ENCODE peak calls at places on chromosomes 13 and 19, in eight cellular contexts. One of them, this sample, is unnamed.

GRCh38 chr19:45792482-45793177 is at the start of gene DMWD:
- DNase-seq in right lobe of liver: peak
- DNase-seq in NCI-H510A: peak
- DNase-seq in adipocyte: peak
- DNase-seq in stimulated activated naive CD4-positive, alpha-beta T cell: peak
- DNase-seq in NCI-H2081 treated with DMSO at 0.1 percent for 48 hours: peak
- DNase-seq in stimulated activated CD8-positive, alpha-beta memory T cell treated with anti-CD3 and anti-CD28 coated beads, Interleukin-12 subunit alpha, Interleukin-12 subunit beta, amount 100 ng/mL, for 4 hours: peak
- DNase-seq in stimulated activated CD4-positive, alpha-beta T cell treated with anti-CD3 and anti-CD28 coated beads, Interleukin-2, amount 100 ng/mL, for 48 hours: peak
- DNase-seq in this sample: peak

GRCh38 chr19:38351865-38352395 is 16.3 kb downstream of the CATSPERG start:
- DNase-seq in NCI-H2081 treated with DMSO at 0.1 percent for 48 hours: no peak
- DNase-seq in NCI-H510A: no peak
- DNase-seq in adipocyte: no peak
- DNase-seq in right lobe of liver: no peak
- DNase-seq in stimulated activated CD8-positive, alpha-beta memory T cell treated with anti-CD3 and anti-CD28 coated beads, Interleukin-12 subunit alpha, Interleukin-12 subunit beta, amount 100 ng/mL, for 4 hours: no peak
- DNase-seq in stimulated activated naive CD4-positive, alpha-beta T cell: no peak
- DNase-seq in stimulated activated CD4-positive, alpha-beta T cell treated with anti-CD3 and anti-CD28 coated beads, Interleukin-2, amount 100 ng/mL, for 48 hours: no peak
- DNase-seq in this sample: no peak

GRCh38 chr19:2315121-2315817 is 7.3 kb upstream of the LINGO3 start:
- DNase-seq in adipocyte: no peak
- DNase-seq in stimulated activated CD8-positive, alpha-beta memory T cell treated with anti-CD3 and anti-CD28 coated beads, Interleukin-12 subunit alpha, Interleukin-12 subunit beta, amount 100 ng/mL, for 4 hours: no peak
- DNase-seq in stimulated activated naive CD4-positive, alpha-beta T cell: no peak
- DNase-seq in NCI-H510A: no peak
- DNase-seq in right lobe of liver: no peak
- DNase-seq in NCI-H2081 treated with DMSO at 0.1 percent for 48 hours: no peak
- DNase-seq in stimulated activated CD4-positive, alpha-beta T cell treated with anti-CD3 and anti-CD28 coated beads, Interleukin-2, amount 100 ng/mL, for 48 hours: no peak
- DNase-seq in this sample: no peak

GRCh38 chr19:45440873-45441654 is 17.3 kb upstream of the ERCC1 start:
- DNase-seq in right lobe of liver: no peak
- DNase-seq in stimulated activated CD8-positive, alpha-beta memory T cell treated with anti-CD3 and anti-CD28 coated beads, Interleukin-12 subunit alpha, Interleukin-12 subunit beta, amount 100 ng/mL, for 4 hours: no peak
- DNase-seq in NCI-H2081 treated with DMSO at 0.1 percent for 48 hours: no peak
- DNase-seq in adipocyte: peak
- DNase-seq in stimulated activated naive CD4-positive, alpha-beta T cell: no peak
- DNase-seq in stimulated activated CD4-positive, alpha-beta T cell treated with anti-CD3 and anti-CD28 coated beads, Interleukin-2, amount 100 ng/mL, for 48 hours: no peak
- DNase-seq in NCI-H510A: no peak
- DNase-seq in this sample: no peak

GRCh38 chr13:28623782-28624706 is 34.9 kb upstream of the POMP start:
- DNase-seq in stimulated activated naive CD4-positive, alpha-beta T cell: no peak
- DNase-seq in adipocyte: no peak
- DNase-seq in NCI-H510A: no peak
- DNase-seq in right lobe of liver: no peak
- DNase-seq in stimulated activated CD4-positive, alpha-beta T cell treated with anti-CD3 and anti-CD28 coated beads, Interleukin-2, amount 100 ng/mL, for 48 hours: no peak
- DNase-seq in stimulated activated CD8-positive, alpha-beta memory T cell treated with anti-CD3 and anti-CD28 coated beads, Interleukin-12 subunit alpha, Interleukin-12 subunit beta, amount 100 ng/mL, for 4 hours: no peak
- DNase-seq in NCI-H2081 treated with DMSO at 0.1 percent for 48 hours: no peak
- DNase-seq in this sample: no peak

GRCh38 chr13:21672811-21673591 is 2.1 kb downstream of the FGF9 start:
- DNase-seq in right lobe of liver: no peak
- DNase-seq in NCI-H510A: no peak
- DNase-seq in stimulated activated CD8-positive, alpha-beta memory T cell treated with anti-CD3 and anti-CD28 coated beads, Interleukin-12 subunit alpha, Interleukin-12 subunit beta, amount 100 ng/mL, for 4 hours: no peak
- DNase-seq in stimulated activated naive CD4-positive, alpha-beta T cell: peak
- DNase-seq in adipocyte: peak
- DNase-seq in stimulated activated CD4-positive, alpha-beta T cell treated with anti-CD3 and anti-CD28 coated beads, Interleukin-2, amount 100 ng/mL, for 48 hours: no peak
- DNase-seq in NCI-H2081 treated with DMSO at 0.1 percent for 48 hours: no peak
- DNase-seq in this sample: no peak

GRCh38 chr13:111976474-111977183 is 90.3 kb upstream of the SOX1 start:
- DNase-seq in NCI-H510A: no peak
- DNase-seq in NCI-H2081 treated with DMSO at 0.1 percent for 48 hours: no peak
- DNase-seq in stimulated activated CD4-positive, alpha-beta T cell treated with anti-CD3 and anti-CD28 coated beads, Interleukin-2, amount 100 ng/mL, for 48 hours: no peak
- DNase-seq in adipocyte: no peak
- DNase-seq in stimulated activated CD8-positive, alpha-beta memory T cell treated with anti-CD3 and anti-CD28 coated beads, Interleukin-12 subunit alpha, Interleukin-12 subunit beta, amount 100 ng/mL, for 4 hours: no peak
- DNase-seq in stimulated activated naive CD4-positive, alpha-beta T cell: no peak
- DNase-seq in right lobe of liver: no peak
- DNase-seq in this sample: no peak

GRCh38 chr19:20928371-20928770 is 5.3 kb downstream of the ZNF85 start:
- DNase-seq in adipocyte: peak
- DNase-seq in stimulated activated naive CD4-positive, alpha-beta T cell: no peak
- DNase-seq in NCI-H510A: no peak
- DNase-seq in stimulated activated CD4-positive, alpha-beta T cell treated with anti-CD3 and anti-CD28 coated beads, Interleukin-2, amount 100 ng/mL, for 48 hours: no peak
- DNase-seq in stimulated activated CD8-positive, alpha-beta memory T cell treated with anti-CD3 and anti-CD28 coated beads, Interleukin-12 subunit alpha, Interleukin-12 subunit beta, amount 100 ng/mL, for 4 hours: no peak
- DNase-seq in right lobe of liver: no peak
- DNase-seq in NCI-H2081 treated with DMSO at 0.1 percent for 48 hours: no peak
- DNase-seq in this sample: no peak

GRCh38 chr13:40082644-40083043 is 427.2 kb downstream of the COG6 start:
- DNase-seq in stimulated activated CD8-positive, alpha-beta memory T cell treated with anti-CD3 and anti-CD28 coated beads, Interleukin-12 subunit alpha, Interleukin-12 subunit beta, amount 100 ng/mL, for 4 hours: no peak
- DNase-seq in NCI-H510A: no peak
- DNase-seq in stimulated activated CD4-positive, alpha-beta T cell treated with anti-CD3 and anti-CD28 coated beads, Interleukin-2, amount 100 ng/mL, for 48 hours: no peak
- DNase-seq in right lobe of liver: no peak
- DNase-seq in NCI-H2081 treated with DMSO at 0.1 percent for 48 hours: no peak
- DNase-seq in adipocyte: no peak
- DNase-seq in stimulated activated naive CD4-positive, alpha-beta T cell: no peak
- DNase-seq in this sample: no peak

GRCh38 chr19:47111081-47111589 is 2.4 kb downstream of the ZC3H4 start:
- DNase-seq in NCI-H2081 treated with DMSO at 0.1 percent for 48 hours: no peak
- DNase-seq in NCI-H510A: no peak
- DNase-seq in stimulated activated CD8-positive, alpha-beta memory T cell treated with anti-CD3 and anti-CD28 coated beads, Interleukin-12 subunit alpha, Interleukin-12 subunit beta, amount 100 ng/mL, for 4 hours: peak
- DNase-seq in stimulated activated naive CD4-positive, alpha-beta T cell: peak
- DNase-seq in stimulated activated CD4-positive, alpha-beta T cell treated with anti-CD3 and anti-CD28 coated beads, Interleukin-2, amount 100 ng/mL, for 48 hours: no peak
- DNase-seq in adipocyte: peak
- DNase-seq in right lobe of liver: peak
- DNase-seq in this sample: peak

GRCh38 chr13:51397262-51397933 is 55.4 kb downstream of the INTS6 start:
- DNase-seq in stimulated activated naive CD4-positive, alpha-beta T cell: no peak
- DNase-seq in stimulated activated CD4-positive, alpha-beta T cell treated with anti-CD3 and anti-CD28 coated beads, Interleukin-2, amount 100 ng/mL, for 48 hours: no peak
- DNase-seq in right lobe of liver: no peak
- DNase-seq in NCI-H2081 treated with DMSO at 0.1 percent for 48 hours: no peak
- DNase-seq in NCI-H510A: no peak
- DNase-seq in adipocyte: peak
- DNase-seq in stimulated activated CD8-positive, alpha-beta memory T cell treated with anti-CD3 and anti-CD28 coated beads, Interleukin-12 subunit alpha, Interleukin-12 subunit beta, amount 100 ng/mL, for 4 hours: no peak
- DNase-seq in this sample: no peak

GRCh38 chr13:86006317-86006716 is 207.1 kb upstream of the SLITRK6 start:
- DNase-seq in right lobe of liver: no peak
- DNase-seq in NCI-H2081 treated with DMSO at 0.1 percent for 48 hours: no peak
- DNase-seq in stimulated activated naive CD4-positive, alpha-beta T cell: no peak
- DNase-seq in NCI-H510A: no peak
- DNase-seq in stimulated activated CD4-positive, alpha-beta T cell treated with anti-CD3 and anti-CD28 coated beads, Interleukin-2, amount 100 ng/mL, for 48 hours: no peak
- DNase-seq in adipocyte: no peak
- DNase-seq in stimulated activated CD8-positive, alpha-beta memory T cell treated with anti-CD3 and anti-CD28 coated beads, Interleukin-12 subunit alpha, Interleukin-12 subunit beta, amount 100 ng/mL, for 4 hours: no peak
- DNase-seq in this sample: no peak

GRCh38 chr13:29457299-29457698 is 138.2 kb downstream of the SLC7A1 start:
- DNase-seq in stimulated activated naive CD4-positive, alpha-beta T cell: no peak
- DNase-seq in NCI-H2081 treated with DMSO at 0.1 percent for 48 hours: no peak
- DNase-seq in right lobe of liver: no peak
- DNase-seq in stimulated activated CD4-positive, alpha-beta T cell treated with anti-CD3 and anti-CD28 coated beads, Interleukin-2, amount 100 ng/mL, for 48 hours: no peak
- DNase-seq in stimulated activated CD8-positive, alpha-beta memory T cell treated with anti-CD3 and anti-CD28 coated beads, Interleukin-12 subunit alpha, Interleukin-12 subunit beta, amount 100 ng/mL, for 4 hours: no peak
- DNase-seq in adipocyte: peak
- DNase-seq in NCI-H510A: no peak
- DNase-seq in this sample: no peak

GRCh38 chr19:49672131-49672919 is 4.7 kb upstream of the PRMT1 start:
- DNase-seq in NCI-H2081 treated with DMSO at 0.1 percent for 48 hours: no peak
- DNase-seq in right lobe of liver: peak
- DNase-seq in stimulated activated CD8-positive, alpha-beta memory T cell treated with anti-CD3 and anti-CD28 coated beads, Interleukin-12 subunit alpha, Interleukin-12 subunit beta, amount 100 ng/mL, for 4 hours: peak
- DNase-seq in stimulated activated naive CD4-positive, alpha-beta T cell: peak
- DNase-seq in NCI-H510A: peak
- DNase-seq in adipocyte: peak
- DNase-seq in stimulated activated CD4-positive, alpha-beta T cell treated with anti-CD3 and anti-CD28 coated beads, Interleukin-2, amount 100 ng/mL, for 48 hours: peak
- DNase-seq in this sample: peak

GRCh38 chr13:99442273-99442895 is 58.9 kb upstream of the TM9SF2 start:
- DNase-seq in NCI-H510A: no peak
- DNase-seq in adipocyte: peak
- DNase-seq in NCI-H2081 treated with DMSO at 0.1 percent for 48 hours: peak
- DNase-seq in right lobe of liver: no peak
- DNase-seq in stimulated activated CD4-positive, alpha-beta T cell treated with anti-CD3 and anti-CD28 coated beads, Interleukin-2, amount 100 ng/mL, for 48 hours: peak
- DNase-seq in stimulated activated naive CD4-positive, alpha-beta T cell: peak
- DNase-seq in stimulated activated CD8-positive, alpha-beta memory T cell treated with anti-CD3 and anti-CD28 coated beads, Interleukin-12 subunit alpha, Interleukin-12 subunit beta, amount 100 ng/mL, for 4 hours: no peak
- DNase-seq in this sample: no peak

GRCh38 chr13:32746474-32746873 is 160.2 kb downstream of the PDS5B start:
- DNase-seq in stimulated activated CD4-positive, alpha-beta T cell treated with anti-CD3 and anti-CD28 coated beads, Interleukin-2, amount 100 ng/mL, for 48 hours: no peak
- DNase-seq in NCI-H510A: no peak
- DNase-seq in adipocyte: peak
- DNase-seq in NCI-H2081 treated with DMSO at 0.1 percent for 48 hours: no peak
- DNase-seq in stimulated activated CD8-positive, alpha-beta memory T cell treated with anti-CD3 and anti-CD28 coated beads, Interleukin-12 subunit alpha, Interleukin-12 subunit beta, amount 100 ng/mL, for 4 hours: no peak
- DNase-seq in right lobe of liver: no peak
- DNase-seq in stimulated activated naive CD4-positive, alpha-beta T cell: no peak
- DNase-seq in this sample: no peak

GRCh38 chr19:13505761-13506549 is at the start of gene CACNA1A:
- DNase-seq in right lobe of liver: no peak
- DNase-seq in stimulated activated CD8-positive, alpha-beta memory T cell treated with anti-CD3 and anti-CD28 coated beads, Interleukin-12 subunit alpha, Interleukin-12 subunit beta, amount 100 ng/mL, for 4 hours: peak
- DNase-seq in stimulated activated CD4-positive, alpha-beta T cell treated with anti-CD3 and anti-CD28 coated beads, Interleukin-2, amount 100 ng/mL, for 48 hours: peak
- DNase-seq in NCI-H510A: no peak
- DNase-seq in NCI-H2081 treated with DMSO at 0.1 percent for 48 hours: no peak
- DNase-seq in adipocyte: peak
- DNase-seq in stimulated activated naive CD4-positive, alpha-beta T cell: no peak
- DNase-seq in this sample: no peak

GRCh38 chr19:33905937-33906577 is 109.4 kb downstream of the KCTD15 start:
- DNase-seq in right lobe of liver: peak
- DNase-seq in stimulated activated CD4-positive, alpha-beta T cell treated with anti-CD3 and anti-CD28 coated beads, Interleukin-2, amount 100 ng/mL, for 48 hours: no peak
- DNase-seq in NCI-H510A: no peak
- DNase-seq in stimulated activated CD8-positive, alpha-beta memory T cell treated with anti-CD3 and anti-CD28 coated beads, Interleukin-12 subunit alpha, Interleukin-12 subunit beta, amount 100 ng/mL, for 4 hours: no peak
- DNase-seq in adipocyte: peak
- DNase-seq in stimulated activated naive CD4-positive, alpha-beta T cell: no peak
- DNase-seq in NCI-H2081 treated with DMSO at 0.1 percent for 48 hours: no peak
- DNase-seq in this sample: peak

GRCh38 chr19:53394522-53394973 is 401 bp upstream of the ZNF765 start:
- DNase-seq in stimulated activated CD8-positive, alpha-beta memory T cell treated with anti-CD3 and anti-CD28 coated beads, Interleukin-12 subunit alpha, Interleukin-12 subunit beta, amount 100 ng/mL, for 4 hours: no peak
- DNase-seq in stimulated activated CD4-positive, alpha-beta T cell treated with anti-CD3 and anti-CD28 coated beads, Interleukin-2, amount 100 ng/mL, for 48 hours: no peak
- DNase-seq in adipocyte: peak
- DNase-seq in right lobe of liver: peak
- DNase-seq in stimulated activated naive CD4-positive, alpha-beta T cell: no peak
- DNase-seq in NCI-H2081 treated with DMSO at 0.1 percent for 48 hours: no peak
- DNase-seq in NCI-H510A: no peak
- DNase-seq in this sample: peak

GRCh38 chr19:6012416-6013170 is 34.7 kb upstream of the RANBP3 start:
- DNase-seq in NCI-H510A: no peak
- DNase-seq in stimulated activated naive CD4-positive, alpha-beta T cell: no peak
- DNase-seq in stimulated activated CD4-positive, alpha-beta T cell treated with anti-CD3 and anti-CD28 coated beads, Interleukin-2, amount 100 ng/mL, for 48 hours: no peak
- DNase-seq in adipocyte: no peak
- DNase-seq in right lobe of liver: peak
- DNase-seq in stimulated activated CD8-positive, alpha-beta memory T cell treated with anti-CD3 and anti-CD28 coated beads, Interleukin-12 subunit alpha, Interleukin-12 subunit beta, amount 100 ng/mL, for 4 hours: no peak
- DNase-seq in NCI-H2081 treated with DMSO at 0.1 percent for 48 hours: no peak
- DNase-seq in this sample: peak

GRCh38 chr13:72386138-72386684 is 341.2 kb downstream of the MZT1 start:
- DNase-seq in stimulated activated CD4-positive, alpha-beta T cell treated with anti-CD3 and anti-CD28 coated beads, Interleukin-2, amount 100 ng/mL, for 48 hours: no peak
- DNase-seq in stimulated activated CD8-positive, alpha-beta memory T cell treated with anti-CD3 and anti-CD28 coated beads, Interleukin-12 subunit alpha, Interleukin-12 subunit beta, amount 100 ng/mL, for 4 hours: no peak
- DNase-seq in stimulated activated naive CD4-positive, alpha-beta T cell: no peak
- DNase-seq in NCI-H510A: no peak
- DNase-seq in NCI-H2081 treated with DMSO at 0.1 percent for 48 hours: no peak
- DNase-seq in right lobe of liver: no peak
- DNase-seq in adipocyte: no peak
- DNase-seq in this sample: no peak

GRCh38 chr13:94061316-94061715 is 418.2 kb downstream of the DCT start:
- DNase-seq in NCI-H2081 treated with DMSO at 0.1 percent for 48 hours: no peak
- DNase-seq in adipocyte: peak
- DNase-seq in right lobe of liver: no peak
- DNase-seq in NCI-H510A: no peak
- DNase-seq in stimulated activated naive CD4-positive, alpha-beta T cell: no peak
- DNase-seq in stimulated activated CD8-positive, alpha-beta memory T cell treated with anti-CD3 and anti-CD28 coated beads, Interleukin-12 subunit alpha, Interleukin-12 subunit beta, amount 100 ng/mL, for 4 hours: no peak
- DNase-seq in stimulated activated CD4-positive, alpha-beta T cell treated with anti-CD3 and anti-CD28 coated beads, Interleukin-2, amount 100 ng/mL, for 48 hours: no peak
- DNase-seq in this sample: no peak

GRCh38 chr13:102707465-102707864 is 12.6 kb upstream of the METTL21C start:
- DNase-seq in NCI-H2081 treated with DMSO at 0.1 percent for 48 hours: no peak
- DNase-seq in stimulated activated CD4-positive, alpha-beta T cell treated with anti-CD3 and anti-CD28 coated beads, Interleukin-2, amount 100 ng/mL, for 48 hours: no peak
- DNase-seq in NCI-H510A: no peak
- DNase-seq in stimulated activated naive CD4-positive, alpha-beta T cell: no peak
- DNase-seq in right lobe of liver: no peak
- DNase-seq in adipocyte: peak
- DNase-seq in stimulated activated CD8-positive, alpha-beta memory T cell treated with anti-CD3 and anti-CD28 coated beads, Interleukin-12 subunit alpha, Interleukin-12 subunit beta, amount 100 ng/mL, for 4 hours: no peak
- DNase-seq in this sample: no peak

GRCh38 chr19:8635422-8635821 is 5.0 kb downstream of the NFILZ start:
- DNase-seq in right lobe of liver: no peak
- DNase-seq in stimulated activated naive CD4-positive, alpha-beta T cell: no peak
- DNase-seq in stimulated activated CD8-positive, alpha-beta memory T cell treated with anti-CD3 and anti-CD28 coated beads, Interleukin-12 subunit alpha, Interleukin-12 subunit beta, amount 100 ng/mL, for 4 hours: no peak
- DNase-seq in stimulated activated CD4-positive, alpha-beta T cell treated with anti-CD3 and anti-CD28 coated beads, Interleukin-2, amount 100 ng/mL, for 48 hours: no peak
- DNase-seq in adipocyte: no peak
- DNase-seq in NCI-H510A: no peak
- DNase-seq in NCI-H2081 treated with DMSO at 0.1 percent for 48 hours: no peak
- DNase-seq in this sample: no peak

GRCh38 chr19:42422576-42423461 is 4.4 kb downstream of the LIPE start:
- DNase-seq in adipocyte: no peak
- DNase-seq in right lobe of liver: no peak
- DNase-seq in NCI-H510A: no peak
- DNase-seq in stimulated activated CD8-positive, alpha-beta memory T cell treated with anti-CD3 and anti-CD28 coated beads, Interleukin-12 subunit alpha, Interleukin-12 subunit beta, amount 100 ng/mL, for 4 hours: peak
- DNase-seq in stimulated activated CD4-positive, alpha-beta T cell treated with anti-CD3 and anti-CD28 coated beads, Interleukin-2, amount 100 ng/mL, for 48 hours: no peak
- DNase-seq in NCI-H2081 treated with DMSO at 0.1 percent for 48 hours: no peak
- DNase-seq in stimulated activated naive CD4-positive, alpha-beta T cell: peak
- DNase-seq in this sample: no peak

GRCh38 chr19:35292986-35293732 is 1.2 kb downstream of the MAG start:
- DNase-seq in adipocyte: no peak
- DNase-seq in NCI-H2081 treated with DMSO at 0.1 percent for 48 hours: no peak
- DNase-seq in NCI-H510A: no peak
- DNase-seq in stimulated activated naive CD4-positive, alpha-beta T cell: no peak
- DNase-seq in stimulated activated CD8-positive, alpha-beta memory T cell treated with anti-CD3 and anti-CD28 coated beads, Interleukin-12 subunit alpha, Interleukin-12 subunit beta, amount 100 ng/mL, for 4 hours: no peak
- DNase-seq in stimulated activated CD4-positive, alpha-beta T cell treated with anti-CD3 and anti-CD28 coated beads, Interleukin-2, amount 100 ng/mL, for 48 hours: no peak
- DNase-seq in right lobe of liver: no peak
- DNase-seq in this sample: no peak

GRCh38 chr13:44322928-44323327 is 50.7 kb upstream of the SERP2 start:
- DNase-seq in right lobe of liver: no peak
- DNase-seq in stimulated activated naive CD4-positive, alpha-beta T cell: no peak
- DNase-seq in NCI-H510A: no peak
- DNase-seq in adipocyte: no peak
- DNase-seq in stimulated activated CD4-positive, alpha-beta T cell treated with anti-CD3 and anti-CD28 coated beads, Interleukin-2, amount 100 ng/mL, for 48 hours: no peak
- DNase-seq in NCI-H2081 treated with DMSO at 0.1 percent for 48 hours: no peak
- DNase-seq in stimulated activated CD8-positive, alpha-beta memory T cell treated with anti-CD3 and anti-CD28 coated beads, Interleukin-12 subunit alpha, Interleukin-12 subunit beta, amount 100 ng/mL, for 4 hours: no peak
- DNase-seq in this sample: no peak

GRCh38 chr13:40204246-40204645 is 462.2 kb downstream of the FOXO1 start:
- DNase-seq in NCI-H510A: no peak
- DNase-seq in stimulated activated CD8-positive, alpha-beta memory T cell treated with anti-CD3 and anti-CD28 coated beads, Interleukin-12 subunit alpha, Interleukin-12 subunit beta, amount 100 ng/mL, for 4 hours: no peak
- DNase-seq in stimulated activated naive CD4-positive, alpha-beta T cell: no peak
- DNase-seq in right lobe of liver: no peak
- DNase-seq in adipocyte: no peak
- DNase-seq in NCI-H2081 treated with DMSO at 0.1 percent for 48 hours: no peak
- DNase-seq in stimulated activated CD4-positive, alpha-beta T cell treated with anti-CD3 and anti-CD28 coated beads, Interleukin-2, amount 100 ng/mL, for 48 hours: no peak
- DNase-seq in this sample: no peak

GRCh38 chr13:50450279-50450678 is 393.2 kb downstream of the DLEU7 start:
- DNase-seq in right lobe of liver: no peak
- DNase-seq in NCI-H2081 treated with DMSO at 0.1 percent for 48 hours: no peak
- DNase-seq in NCI-H510A: no peak
- DNase-seq in stimulated activated CD4-positive, alpha-beta T cell treated with anti-CD3 and anti-CD28 coated beads, Interleukin-2, amount 100 ng/mL, for 48 hours: no peak
- DNase-seq in stimulated activated naive CD4-positive, alpha-beta T cell: no peak
- DNase-seq in stimulated activated CD8-positive, alpha-beta memory T cell treated with anti-CD3 and anti-CD28 coated beads, Interleukin-12 subunit alpha, Interleukin-12 subunit beta, amount 100 ng/mL, for 4 hours: no peak
- DNase-seq in adipocyte: no peak
- DNase-seq in this sample: no peak

GRCh38 chr13:27334774-27335490 is 64.3 kb downstream of the RASL11A start:
- DNase-seq in NCI-H2081 treated with DMSO at 0.1 percent for 48 hours: no peak
- DNase-seq in stimulated activated CD8-positive, alpha-beta memory T cell treated with anti-CD3 and anti-CD28 coated beads, Interleukin-12 subunit alpha, Interleukin-12 subunit beta, amount 100 ng/mL, for 4 hours: no peak
- DNase-seq in right lobe of liver: no peak
- DNase-seq in NCI-H510A: no peak
- DNase-seq in stimulated activated CD4-positive, alpha-beta T cell treated with anti-CD3 and anti-CD28 coated beads, Interleukin-2, amount 100 ng/mL, for 48 hours: no peak
- DNase-seq in adipocyte: no peak
- DNase-seq in stimulated activated naive CD4-positive, alpha-beta T cell: no peak
- DNase-seq in this sample: no peak